ENCODE peak calls at places on chromosomes 5 and 9, in seven cellular contexts. X is heart left ventricle, C is stomach, B is testis, Q is HCT116, I is H54, R is IMR-90. P is an unnamed sample.

GRCh38 chr9:111917201-111917600 is 20.6 kb downstream of the UGCG start:
- DNase-seq in B (no peak), Q (no peak), R (no peak), C (peak), X (no peak), I (no peak), P (no peak)

GRCh38 chr5:154189819-154190651 is 498 bp upstream of the GALNT10 start:
- DNase-seq in B (peak), Q (peak), C (peak), I (peak), X (peak), R (peak), P (peak)

GRCh38 chr9:76530458-76531100 is 71.6 kb downstream of the GCNT1 start:
- DNase-seq in R (peak), I (no peak), X (no peak), C (no peak), B (no peak), Q (no peak), P (no peak)

GRCh38 chr5:1736889-1737711 is 62.5 kb downstream of the MRPL36 start:
- DNase-seq in B (no peak), I (no peak), Q (no peak), C (peak), R (no peak), X (no peak), P (no peak)

GRCh38 chr9:92406506-92406905 is 2.1 kb upstream of the OGN start:
- DNase-seq in R (no peak), X (peak), C (no peak), I (no peak), Q (no peak), B (peak), P (no peak)

GRCh38 chr9:68731857-68732256 is 26.8 kb downstream of the PIP5K1B start:
- DNase-seq in X (no peak), C (no peak), R (no peak), I (no peak), B (no peak), Q (no peak), P (no peak)

GRCh38 chr9:34332370-34332964 is 3.1 kb downstream of the NUDT2 start:
- DNase-seq in C (no peak), I (no peak), Q (peak), B (no peak), X (no peak), R (peak), P (peak)

GRCh38 chr5:74376187-74376586 is 264.3 kb downstream of the ENC1 start:
- DNase-seq in I (no peak), B (no peak), R (no peak), Q (no peak), C (no peak), X (no peak), P (no peak)

GRCh38 chr9:128771094-128771721 is 519 bp downstream of the ZER1 start:
- DNase-seq in X (no peak), R (peak), C (no peak), Q (no peak), B (peak), I (peak), P (no peak)

GRCh38 chr9:109990541-109990940 is 210.5 kb downstream of the PALM2AKAP2 start:
- DNase-seq in X (no peak), R (no peak), C (no peak), I (no peak), Q (no peak), B (no peak), P (no peak)
- TF ChIP-seq POLR2A in X (no peak), R (no peak), C (no peak), I (no peak), Q (no peak), B (no peak), P (no peak)

DNA sequence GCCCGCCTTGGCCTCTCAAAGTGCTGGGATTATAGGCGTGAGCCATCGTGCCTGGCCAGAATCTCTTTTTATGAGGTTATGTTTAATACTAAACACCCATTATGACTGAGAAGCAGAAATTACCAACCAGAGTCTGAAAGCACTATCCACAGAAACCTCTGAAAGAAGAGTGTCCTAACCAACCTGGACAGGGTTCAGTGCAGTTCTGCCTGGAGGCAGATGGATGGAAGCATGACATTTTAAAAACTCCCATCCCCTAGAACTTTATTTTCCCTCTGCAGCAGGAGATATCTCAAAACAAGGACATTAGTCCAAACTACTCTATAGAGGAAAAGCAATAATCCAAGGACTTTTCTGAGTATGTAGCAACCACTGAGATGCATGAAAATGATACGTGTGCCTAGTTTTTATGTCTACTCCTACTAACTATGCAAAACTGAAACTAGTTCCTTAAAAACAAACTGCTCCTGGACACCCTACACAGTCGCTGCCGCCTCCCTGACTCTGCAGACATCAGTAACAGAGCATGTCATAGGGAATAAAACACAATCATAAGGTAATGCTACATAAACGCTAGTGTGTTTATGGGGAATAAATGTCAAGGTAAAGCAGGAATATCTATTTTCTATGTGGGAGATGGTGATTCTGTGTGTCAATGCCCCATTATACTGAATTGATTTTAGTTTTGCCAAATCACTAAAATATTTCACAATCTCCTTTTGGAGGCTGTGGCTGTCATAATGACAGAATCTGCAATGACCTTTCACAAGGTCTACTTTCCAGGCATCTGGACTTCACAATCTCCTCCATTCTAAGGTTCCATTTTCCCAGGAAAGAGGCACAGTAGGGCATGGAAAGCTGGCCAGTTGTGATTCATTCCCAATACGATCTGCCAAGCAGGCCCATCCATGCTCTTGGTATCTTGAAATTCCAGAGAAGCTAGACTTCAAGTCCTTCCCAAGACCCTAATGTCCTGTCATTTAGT is 122.8 kb downstream of the SIL1 start:
- DNase-seq in I (no peak), B (no peak), X (no peak), Q (no peak), R (no peak), C (no peak), P (no peak)
- TF ChIP-seq POLR2A in I (no peak), B (no peak), X (no peak), Q (no peak), R (no peak), C (no peak), P (no peak)

DNA sequence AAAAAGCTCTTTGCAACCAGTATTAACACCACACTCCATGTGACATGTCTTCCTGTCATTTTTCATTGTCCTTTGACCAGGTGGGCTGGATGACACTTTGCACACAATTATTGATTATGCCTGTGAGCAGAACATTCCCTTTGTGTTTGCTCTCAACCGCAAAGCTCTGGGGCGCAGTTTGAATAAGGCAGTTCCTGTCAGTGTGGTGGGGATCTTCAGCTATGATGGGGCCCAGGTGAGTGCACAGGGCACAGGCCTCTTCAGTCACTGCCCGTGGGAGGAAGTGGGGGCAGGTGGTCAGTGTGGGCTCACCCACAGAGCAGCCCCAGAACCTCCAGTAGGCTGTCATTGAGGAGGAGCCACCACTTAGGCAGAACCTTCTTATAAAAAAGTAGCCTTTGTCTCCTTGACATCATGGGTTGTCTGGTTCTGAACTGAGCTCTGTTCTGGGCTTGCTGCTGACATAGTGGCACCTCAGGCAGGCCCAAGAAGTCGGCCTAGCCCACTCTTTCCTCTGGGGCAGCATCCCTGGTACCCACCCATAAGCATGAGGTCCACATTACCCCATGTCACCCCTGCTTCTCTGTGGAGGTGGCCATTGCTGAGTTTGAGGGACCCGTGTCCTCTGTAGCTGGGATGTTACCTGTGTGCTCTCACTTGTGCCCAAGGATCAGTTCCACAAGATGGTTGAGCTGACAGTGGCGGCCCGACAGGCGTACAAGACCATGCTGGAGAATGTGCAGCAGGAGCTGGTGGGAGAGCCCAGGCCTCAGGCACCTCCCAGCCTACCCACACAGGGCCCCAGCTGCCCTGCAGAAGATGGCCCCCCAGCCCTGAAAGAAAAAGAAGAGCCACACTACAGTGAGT is 39.3 kb downstream of the SECISBP2 start:
- DNase-seq in I (no peak), X (no peak), Q (no peak), R (no peak), C (no peak), B (no peak), P (no peak)
- TF ChIP-seq POLR2A in I (no peak), X (no peak), Q (no peak), R (no peak), C (no peak), B (no peak), P (no peak)

GRCh38 chr9:133331221-133331620 is 4.8 kb downstream of the SURF6 start:
- DNase-seq in Q (no peak), X (no peak), B (no peak), I (no peak), R (no peak), C (no peak), P (no peak)
- TF ChIP-seq POLR2A in Q (no peak), X (no peak), B (no peak), I (no peak), R (no peak), C (no peak), P (no peak)

GRCh38 chr5:89401659-89402058 is 518.7 kb upstream of the MEF2C start:
- DNase-seq in R (no peak), B (no peak), C (no peak), Q (no peak), I (no peak), X (no peak), P (no peak)
- TF ChIP-seq POLR2A in R (no peak), B (no peak), C (no peak), Q (no peak), I (no peak), X (no peak), P (no peak)

P was measured in A549.